ENCODE peak calls at places on chromosomes 13 and 19, in four cellular contexts. W is nucleus accumbens; O is activated T-cell treated with anti-CD3 and anti-CD28 coated beads, Interleukin-2, amount 50 U/mL, for 72 hours; B is glutamatergic neuron. V is an unnamed sample.

GRCh38 chr19:32914879-32915278 is 45.3 kb upstream of the SLC7A9 start:
- DNase-seq in W (no peak), O (no peak), B (no peak), V (no peak)

GRCh38 chr19:43518051-43518450 is 8.9 kb downstream of the ETHE1 start:
- DNase-seq in W (no peak), O (no peak), B (no peak), V (no peak)

GRCh38 chr19:15107056-15108010 is at the start of gene SYDE1:
- DNase-seq in W (no peak), O (peak), B (peak), V (no peak)

GRCh38 chr19:29596885-29597525 is 9.1 kb upstream of the POP4 start:
- DNase-seq in W (no peak), O (no peak), B (no peak), V (peak)

GRCh38 chr13:35906636-35907035 is 224.5 kb downstream of the DCLK1 start:
- DNase-seq in W (no peak), O (no peak), B (no peak), V (no peak)

GRCh38 chr13:39317284-39317683 is 279.0 kb downstream of the NHLRC3 start:
- DNase-seq in W (no peak), O (no peak), B (no peak), V (no peak)

GRCh38 chr19:18875726-18876125 is 20.2 kb downstream of the CERS1 start:
- DNase-seq in W (no peak), O (no peak), B (no peak), V (no peak)

GRCh38 chr13:39417131-39417530 is 185.9 kb downstream of the LHFPL6 start:
- DNase-seq in W (no peak), O (no peak), B (peak), V (peak)

GRCh38 chr13:61410669-61411297 is 4.9 kb downstream of the PCDH20 start:
- DNase-seq in W (no peak), O (no peak), B (no peak), V (peak)

GRCh38 chr19:4908781-4909171 is 525 bp upstream of the UHRF1 start:
- DNase-seq in W (no peak), O (no peak), B (peak), V (no peak)

GRCh38 chr13:23984541-23984940 is 87.2 kb upstream of the C1QTNF9B start:
- DNase-seq in W (no peak), O (no peak), B (no peak), V (no peak)

GRCh38 chr13:21685485-21686064 is 14.7 kb downstream of the FGF9 start:
- DNase-seq in W (no peak), O (no peak), B (no peak), V (no peak)

GRCh38 chr13:113638806-113639205 is 19.2 kb downstream of the ATP4B start:
- DNase-seq in W (no peak), O (no peak), B (no peak), V (no peak)

GRCh38 chr19:47514151-47514868 is 553 bp downstream of the NAPA start:
- DNase-seq in W (no peak), O (peak), B (no peak), V (no peak)

GRCh38 chr19:40234429-40235237 is 8.1 kb upstream of the CCNP start:
- DNase-seq in W (no peak), O (no peak), B (no peak), V (no peak)

GRCh38 chr13:39538826-39539555 is 64.0 kb downstream of the LHFPL6 start:
- DNase-seq in W (no peak), O (no peak), B (no peak), V (no peak)

GRCh38 chr19:3068071-3068470 is 5.8 kb upstream of the TLE5 start:
- DNase-seq in W (no peak), O (no peak), B (no peak), V (peak)

GRCh38 chr13:79548886-79549285 is 67.9 kb downstream of the NDFIP2 start:
- DNase-seq in W (no peak), O (no peak), B (no peak), V (peak)

GRCh38 chr13:51291341-51291740 is 48.1 kb upstream of the SERPINE3 start:
- DNase-seq in W (no peak), O (no peak), B (no peak), V (no peak)

GRCh38 chr13:76934671-76935070 is 13.6 kb upstream of the ACOD1 start:
- DNase-seq in W (no peak), O (no peak), B (no peak), V (no peak)

GRCh38 chr13:103031332-103031873 is 34.8 kb downstream of the SLC10A2 start:
- DNase-seq in W (no peak), O (no peak), B (no peak), V (no peak)

GRCh38 chr19:49859838-49860715 is 7.3 kb downstream of the PNKP start:
- DNase-seq in W (no peak), O (no peak), B (no peak), V (no peak)

GRCh38 chr13:71149498-71150363 is 717.3 kb downstream of the DACH1 start:
- DNase-seq in W (no peak), O (no peak), B (no peak), V (no peak)

GRCh38 chr19:11261902-11262839 is at the start of gene DOCK6:
- DNase-seq in W (no peak), O (peak), B (peak), V (no peak)

GRCh38 chr19:57067440-57067839 is 52.3 kb upstream of the USP29 start:
- DNase-seq in W (no peak), O (no peak), B (no peak), V (no peak)

GRCh38 chr13:110138009-110138699 is 168.8 kb downstream of the COL4A1 start:
- DNase-seq in W (no peak), O (peak), B (no peak), V (no peak)

GRCh38 chr19:47663911-47664771 is 49.1 kb upstream of the EHD2 start:
- DNase-seq in W (no peak), O (no peak), B (no peak), V (no peak)

V was measured in SK-N-DZ.